ENCODE peak calls at places on chromosomes 5 and 9, in eight cellular contexts. G is BJ, Q is HCT116, Y is dorsolateral prefrontal cortex, H is psoas muscle, A is astrocyte of the spinal cord, M is GM12865, J is lung. K is an unnamed sample.

GRCh38 chr9:129280236-129281231 is 102.5 kb upstream of the IER5L start:
- DNase-seq in Y (no peak), M (no peak), H (no peak), G (no peak), Q (no peak), A (no peak), J (no peak), K (no peak)

GRCh38 chr5:96790851-96791513 is 16.8 kb downstream of the ERAP1 start:
- DNase-seq in Q (no peak), H (no peak), Y (no peak), G (no peak), J (no peak), A (peak), M (no peak), K (no peak)

GRCh38 chr9:137550958-137551655 is 572 bp upstream of the MRPL41 start:
- DNase-seq in Q (peak), M (no peak), J (peak), Y (no peak), A (no peak), H (peak), G (no peak), K (no peak)

GRCh38 chr9:123834907-123835562 is 94.9 kb downstream of the DENND1A start:
- DNase-seq in H (no peak), A (peak), Y (no peak), G (peak), M (peak), Q (no peak), J (no peak), K (peak)

GRCh38 chr9:20139755-20140154 is 350.9 kb upstream of the SLC24A2 start:
- DNase-seq in J (no peak), A (no peak), Q (no peak), H (no peak), M (no peak), G (no peak), Y (no peak), K (no peak)

GRCh38 chr5:1498623-1499416 is 24.9 kb downstream of the LPCAT1 start:
- DNase-seq in Q (no peak), Y (no peak), H (no peak), M (peak), J (no peak), A (no peak), G (no peak), K (no peak)

GRCh38 chr5:168992687-168993086 is 308.3 kb downstream of the SLIT3 start:
- DNase-seq in Y (no peak), H (no peak), M (no peak), G (no peak), Q (peak), J (no peak), A (no peak), K (no peak)

GRCh38 chr5:107668154-107668932 is 2.4 kb downstream of the EFNA5 start:
- DNase-seq in G (no peak), Q (no peak), J (no peak), H (no peak), M (no peak), A (peak), Y (no peak), K (no peak)

GRCh38 chr5:119453045-119453383 is 717 bp downstream of the HSD17B4 start:
- DNase-seq in A (peak), G (no peak), H (no peak), Q (no peak), J (peak), Y (no peak), M (peak), K (no peak)

GRCh38 chr9:99060621-99061020 is 44.3 kb upstream of the TGFBR1 start:
- DNase-seq in A (no peak), Q (no peak), G (no peak), J (no peak), M (no peak), Y (no peak), H (no peak), K (no peak)

GRCh38 chr5:179819296-179820126 is 1.2 kb upstream of the SQSTM1 start:
- DNase-seq in H (peak), A (peak), G (no peak), M (peak), Y (peak), J (peak), Q (no peak), K (no peak)

GRCh38 chr5:174798411-174798930 is 74.1 kb downstream of the MSX2 start:
- DNase-seq in J (no peak), G (no peak), Q (no peak), M (no peak), Y (no peak), H (no peak), A (no peak), K (peak)

GRCh38 chr5:132215329-132215728 is 12.3 kb downstream of the P4HA2 start:
- DNase-seq in G (peak), J (peak), A (peak), Q (no peak), H (peak), Y (peak), M (no peak), K (peak)

GRCh38 chr5:83095163-83095972 is 18.0 kb downstream of the XRCC4 start:
- DNase-seq in J (no peak), Q (no peak), G (no peak), A (no peak), H (no peak), M (no peak), Y (no peak), K (no peak)

GRCh38 chr9:69715096-69715495 is 42.9 kb upstream of the APBA1 start:
- DNase-seq in G (no peak), A (no peak), Q (no peak), M (no peak), H (no peak), Y (no peak), J (no peak), K (no peak)

GRCh38 chr5:135706893-135707292 is 127.6 kb upstream of the SLC25A48 start:
- DNase-seq in Y (no peak), Q (no peak), M (no peak), A (no peak), G (no peak), J (no peak), H (no peak), K (no peak)

GRCh38 chr5:126009566-126009965 is 413.6 kb upstream of the GRAMD2B start:
- DNase-seq in Y (no peak), J (no peak), M (no peak), G (no peak), H (no peak), Q (no peak), A (no peak), K (no peak)

GRCh38 chr9:6414291-6414690 is 1.3 kb downstream of the UHRF2 start:
- DNase-seq in A (peak), M (peak), J (no peak), G (no peak), Y (no peak), H (no peak), Q (no peak), K (no peak)

GRCh38 chr9:13443380-13444271 is 164.1 kb upstream of the MPDZ start:
- DNase-seq in M (no peak), Y (no peak), G (no peak), Q (no peak), J (no peak), A (no peak), H (no peak), K (no peak)

GRCh38 chr5:90558344-90559192 is at the start of gene ADGRV1:
- DNase-seq in Y (peak), H (peak), A (peak), Q (peak), J (peak), G (no peak), M (no peak), K (no peak)

GRCh38 chr9:137702615-137703379 is 84.0 kb downstream of the EHMT1 start:
- DNase-seq in A (no peak), M (no peak), G (no peak), H (no peak), J (no peak), Y (no peak), Q (no peak), K (no peak)

GRCh38 chr9:109639666-109640231 is 140.2 kb upstream of the PALM2AKAP2 start:
- DNase-seq in M (no peak), G (no peak), Y (no peak), Q (no peak), A (no peak), H (no peak), J (no peak), K (no peak)

GRCh38 chr9:109640232-109641078 is 139.5 kb upstream of the PALM2AKAP2 start:
- DNase-seq in Y (peak), A (peak), Q (no peak), J (peak), G (no peak), H (peak), M (peak), K (no peak)

DNA sequence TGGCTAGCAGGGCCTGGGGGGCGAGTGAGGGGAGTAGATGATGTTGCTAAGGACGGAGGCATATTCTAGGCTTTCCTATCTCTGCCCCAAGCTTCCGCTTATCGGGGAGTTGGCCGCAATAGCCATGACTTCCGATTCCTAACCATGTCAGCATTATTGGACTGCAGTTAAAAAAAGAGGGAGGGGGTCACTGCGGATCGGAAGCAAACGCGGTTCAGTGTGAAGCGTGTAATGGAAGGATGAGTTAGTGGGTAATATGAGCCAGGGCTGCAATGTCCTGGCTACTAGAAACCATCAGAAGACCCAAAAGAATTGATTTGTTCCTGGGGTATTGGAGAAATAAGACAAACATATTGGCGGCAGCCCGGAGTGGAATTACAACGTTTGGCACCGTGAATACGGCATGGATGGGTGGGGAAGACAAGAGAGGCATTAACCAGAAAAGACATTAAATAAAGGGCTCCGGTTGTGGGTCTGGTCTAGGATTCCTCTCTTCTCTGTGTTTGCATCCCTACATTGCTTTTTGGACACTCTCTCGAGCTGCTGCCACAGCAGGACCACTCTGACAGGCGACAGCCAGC is 138.8 kb upstream of the PALM2AKAP2 start:
- DNase-seq in M (no peak), Y (no peak), J (no peak), Q (no peak), G (no peak), A (no peak), H (no peak), K (no peak)
- H3K4me3 ChIP-seq in M (no peak), Y (peak), J (no peak), Q (no peak), G (peak), A (peak), H (peak), K (peak)

GRCh38 chr5:79206541-79206940 is 29.4 kb upstream of the JMY start:
- DNase-seq in Q (no peak), G (no peak), Y (no peak), J (no peak), H (no peak), M (no peak), A (no peak), K (no peak)
- TF ChIP-seq CTCF in Q (no peak), G (no peak), Y (no peak), J (no peak), H (no peak), M (no peak), A (no peak), K (no peak)

GRCh38 chr5:159963967-159964366 is 45.0 kb upstream of the TTC1 start:
- DNase-seq in G (no peak), A (no peak), J (no peak), H (no peak), M (no peak), Q (no peak), Y (no peak), K (no peak)

GRCh38 chr5:159961176-159961689 is 45.0 kb downstream of the ADRA1B start:
- DNase-seq in M (no peak), Y (no peak), H (no peak), A (no peak), J (no peak), G (peak), Q (no peak), K (no peak)

GRCh38 chr5:159962214-159962613 is 45.9 kb downstream of the ADRA1B start:
- DNase-seq in A (no peak), Q (no peak), J (no peak), G (no peak), H (no peak), Y (no peak), M (no peak), K (no peak)

GRCh38 chr5:159961761-159962160 is 45.5 kb downstream of the ADRA1B start:
- DNase-seq in A (no peak), Q (no peak), M (no peak), Y (no peak), J (no peak), H (no peak), G (no peak), K (no peak)

DNA sequence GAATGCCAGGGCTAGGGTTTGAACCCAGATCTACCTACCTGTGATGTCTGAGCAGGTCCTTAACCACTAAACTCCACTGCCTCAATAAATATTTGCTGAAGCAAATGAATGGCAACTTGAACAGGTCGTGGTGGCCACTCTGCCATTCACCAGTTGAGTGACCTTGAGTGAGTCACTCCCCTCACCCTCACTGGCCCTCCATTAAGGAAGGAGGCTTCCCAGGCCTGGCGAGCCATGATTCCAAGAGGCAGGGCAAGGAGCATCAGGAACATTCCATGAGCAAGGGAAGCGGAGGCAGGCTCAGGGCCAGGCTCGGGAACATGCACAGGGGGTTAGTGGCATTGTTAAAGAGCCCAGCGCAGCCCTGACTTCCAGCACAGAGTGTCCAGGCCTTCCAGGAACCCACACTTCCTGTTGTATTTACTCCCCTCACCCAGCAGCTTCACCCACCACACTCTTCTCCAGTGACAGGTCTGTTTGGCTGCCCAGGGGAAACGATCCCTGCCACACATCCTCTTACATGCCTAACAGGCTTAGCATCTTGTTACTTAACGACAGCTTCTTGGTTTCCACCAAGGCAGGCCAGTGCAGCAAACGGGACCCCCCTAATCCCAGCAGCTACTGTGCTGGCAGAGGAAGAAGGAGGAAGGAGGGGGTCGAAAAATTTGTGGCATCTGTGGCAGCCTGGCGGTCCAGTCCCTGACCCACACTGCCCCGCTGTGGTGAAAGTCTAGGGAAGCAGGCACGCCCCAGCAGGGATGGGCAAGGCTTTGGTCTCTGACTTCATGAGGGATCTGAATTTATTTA is 43.7 kb upstream of the TTC1 start:
- DNase-seq in J (peak), G (no peak), H (peak), Y (no peak), A (peak), Q (peak), M (peak), K (peak)
- H3K4me3 ChIP-seq in J (no peak), G (no peak), H (no peak), Y (no peak), A (no peak), Q (no peak), M (no peak), K (no peak)

GRCh38 chr9:16046713-16047112 is 493.9 kb downstream of the CCDC171 start:
- DNase-seq in A (no peak), Q (no peak), J (no peak), Y (no peak), G (no peak), M (peak), H (no peak), K (no peak)
- TF ChIP-seq CTCF in A (no peak), Q (no peak), J (no peak), Y (no peak), G (no peak), M (no peak), H (no peak), K (no peak)

DNA sequence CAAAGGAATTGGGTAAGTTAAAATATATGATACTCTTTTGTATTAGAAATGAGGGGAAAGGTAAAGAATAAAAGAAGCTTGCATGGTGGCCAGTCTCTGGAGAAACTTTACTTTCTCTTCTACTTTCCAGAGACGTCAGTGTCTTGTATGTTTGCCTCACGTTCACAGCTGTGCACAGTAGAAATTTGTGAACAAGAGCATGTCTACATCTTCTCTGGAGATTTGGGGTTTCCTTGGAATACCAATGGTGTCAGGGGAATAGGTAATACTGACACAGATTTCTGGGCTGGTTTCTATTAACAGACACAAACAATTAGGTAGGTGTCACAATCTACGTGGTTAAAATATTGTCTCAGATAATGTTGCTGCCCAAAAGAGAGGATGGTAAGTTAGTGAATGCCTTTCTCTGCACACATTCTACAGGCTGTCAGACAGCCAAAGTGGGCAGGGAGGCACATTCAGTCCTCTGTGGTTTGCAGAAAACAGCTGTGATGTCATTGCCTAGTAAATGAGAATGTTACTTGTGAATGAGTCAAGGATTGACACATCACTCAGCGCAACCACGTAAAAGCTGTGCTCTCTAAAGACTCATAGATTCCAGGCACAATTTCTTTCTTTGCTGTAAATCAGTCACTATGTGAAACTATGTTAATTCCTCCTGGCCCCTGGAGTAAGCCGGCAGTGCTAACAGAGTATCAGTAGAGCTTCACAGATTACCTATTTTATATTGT is 397.1 kb downstream of the MAN2A1 start:
- DNase-seq in A (peak), M (no peak), Y (no peak), G (peak), Q (no peak), J (no peak), H (peak), K (peak)
- H3K4me3 ChIP-seq in A (no peak), M (no peak), Y (no peak), G (no peak), Q (no peak), J (no peak), H (no peak), K (no peak)

K was measured in HFF-Myc.